ENCODE peak calls at places on chromosomes 2 and 18, in ten cellular contexts. One of them, this sample, is unnamed.

GRCh38 chr2:15582153-15582552 is 9.5 kb upstream of the DDX1 start:
- DNase-seq in esophagus squamous epithelium: no peak
- DNase-seq in HepG2: no peak
- DNase-seq in psoas muscle: no peak
- DNase-seq in fibroblast of pulmonary artery: no peak
- DNase-seq in fibroblast of villous mesenchyme: no peak
- DNase-seq in fibroblast of lung: no peak
- DNase-seq in astrocyte of the cerebellum: no peak
- DNase-seq in NB4: no peak
- DNase-seq in stomach: no peak
- DNase-seq in this sample: no peak

GRCh38 chr18:45805551-45805950 is 19.9 kb upstream of the SIGLEC15 start:
- DNase-seq in esophagus squamous epithelium: no peak
- DNase-seq in HepG2: no peak
- DNase-seq in psoas muscle: no peak
- DNase-seq in fibroblast of pulmonary artery: peak; percentile 53
- DNase-seq in fibroblast of villous mesenchyme: peak; percentile 45
- DNase-seq in fibroblast of lung: no peak
- DNase-seq in astrocyte of the cerebellum: no peak
- DNase-seq in NB4: no peak
- DNase-seq in stomach: no peak
- DNase-seq in this sample: peak; percentile 57

GRCh38 chr2:179932786-179933185 is 71.4 kb upstream of the ZNF385B start:
- DNase-seq in esophagus squamous epithelium: no peak
- DNase-seq in HepG2: no peak
- DNase-seq in psoas muscle: no peak
- DNase-seq in fibroblast of pulmonary artery: no peak
- DNase-seq in fibroblast of villous mesenchyme: no peak
- DNase-seq in fibroblast of lung: peak; percentile 27
- DNase-seq in astrocyte of the cerebellum: peak; percentile 8
- DNase-seq in NB4: no peak
- DNase-seq in stomach: no peak
- DNase-seq in this sample: no peak

GRCh38 chr2:101200714-101201113 is 49.5 kb upstream of the TBC1D8 start:
- DNase-seq in esophagus squamous epithelium: no peak
- DNase-seq in HepG2: no peak
- DNase-seq in psoas muscle: no peak
- DNase-seq in fibroblast of pulmonary artery: peak; percentile 28
- DNase-seq in fibroblast of villous mesenchyme: peak; percentile 36
- DNase-seq in fibroblast of lung: peak; percentile 67
- DNase-seq in astrocyte of the cerebellum: no peak
- DNase-seq in NB4: no peak
- DNase-seq in stomach: no peak
- DNase-seq in this sample: peak; percentile 89

GRCh38 chr2:119760876-119761275 is 1.2 kb downstream of the PTPN4 start:
- DNase-seq in esophagus squamous epithelium: no peak
- DNase-seq in HepG2: peak; percentile 22
- DNase-seq in psoas muscle: no peak
- DNase-seq in fibroblast of pulmonary artery: peak; percentile 53
- DNase-seq in fibroblast of villous mesenchyme: peak; percentile 53
- DNase-seq in fibroblast of lung: peak; percentile 42
- DNase-seq in astrocyte of the cerebellum: no peak
- DNase-seq in NB4: peak; percentile 45
- DNase-seq in stomach: no peak
- DNase-seq in this sample: peak; percentile 53

GRCh38 chr18:36349552-36349951 is 52.0 kb downstream of the FHOD3 start:
- DNase-seq in esophagus squamous epithelium: no peak
- DNase-seq in HepG2: no peak
- DNase-seq in psoas muscle: peak; percentile 64
- DNase-seq in fibroblast of pulmonary artery: no peak
- DNase-seq in fibroblast of villous mesenchyme: no peak
- DNase-seq in fibroblast of lung: no peak
- DNase-seq in astrocyte of the cerebellum: no peak
- DNase-seq in NB4: no peak
- DNase-seq in stomach: no peak
- DNase-seq in this sample: peak; percentile 45

GRCh38 chr2:149894760-149895159 is 307.2 kb upstream of the MMADHC start:
- DNase-seq in esophagus squamous epithelium: no peak
- DNase-seq in HepG2: no peak
- DNase-seq in psoas muscle: no peak
- DNase-seq in fibroblast of pulmonary artery: no peak
- DNase-seq in fibroblast of villous mesenchyme: peak; percentile 27
- DNase-seq in fibroblast of lung: peak; percentile 86
- DNase-seq in astrocyte of the cerebellum: no peak
- DNase-seq in NB4: peak; percentile 91
- DNase-seq in stomach: no peak
- DNase-seq in this sample: peak; percentile 83

GRCh38 chr2:66030553-66030952 is 404.4 kb upstream of the MEIS1 start:
- DNase-seq in esophagus squamous epithelium: no peak
- DNase-seq in HepG2: peak; percentile 18
- DNase-seq in psoas muscle: no peak
- DNase-seq in fibroblast of pulmonary artery: no peak
- DNase-seq in fibroblast of villous mesenchyme: peak; percentile 9
- DNase-seq in fibroblast of lung: no peak
- DNase-seq in astrocyte of the cerebellum: no peak
- DNase-seq in NB4: no peak
- DNase-seq in stomach: no peak
- DNase-seq in this sample: peak; percentile 29

GRCh38 chr2:83686863-83687262 is 772.2 kb downstream of the SUCLG1 start:
- DNase-seq in esophagus squamous epithelium: no peak
- DNase-seq in HepG2: no peak
- DNase-seq in psoas muscle: no peak
- DNase-seq in fibroblast of pulmonary artery: peak; percentile 52
- DNase-seq in fibroblast of villous mesenchyme: no peak
- DNase-seq in fibroblast of lung: no peak
- DNase-seq in astrocyte of the cerebellum: no peak
- DNase-seq in NB4: no peak
- DNase-seq in stomach: no peak
- DNase-seq in this sample: peak; percentile 64

GRCh38 chr18:11957636-11958035 is 23.7 kb upstream of the IMPA2 start:
- DNase-seq in esophagus squamous epithelium: no peak
- DNase-seq in HepG2: peak; percentile 84
- DNase-seq in psoas muscle: no peak
- DNase-seq in fibroblast of pulmonary artery: no peak
- DNase-seq in fibroblast of villous mesenchyme: no peak
- DNase-seq in fibroblast of lung: no peak
- DNase-seq in astrocyte of the cerebellum: no peak
- DNase-seq in NB4: no peak
- DNase-seq in stomach: no peak
- DNase-seq in this sample: no peak

GRCh38 chr2:7014201-7014640 is 97.0 kb downstream of the RNF144A start:
- DNase-seq in esophagus squamous epithelium: no peak
- DNase-seq in HepG2: peak; percentile 21
- DNase-seq in psoas muscle: no peak
- DNase-seq in fibroblast of pulmonary artery: peak; percentile 44
- DNase-seq in fibroblast of villous mesenchyme: peak; percentile 78
- DNase-seq in fibroblast of lung: peak; percentile 76
- DNase-seq in astrocyte of the cerebellum: peak; percentile 76
- DNase-seq in NB4: peak; percentile 70
- DNase-seq in stomach: no peak
- DNase-seq in this sample: no peak

GRCh38 chr2:230678451-230678850 is 34.2 kb upstream of the CAB39 start:
- DNase-seq in esophagus squamous epithelium: no peak
- DNase-seq in HepG2: no peak
- DNase-seq in psoas muscle: no peak
- DNase-seq in fibroblast of pulmonary artery: no peak
- DNase-seq in fibroblast of villous mesenchyme: no peak
- DNase-seq in fibroblast of lung: no peak
- DNase-seq in astrocyte of the cerebellum: no peak
- DNase-seq in NB4: peak; percentile 49
- DNase-seq in stomach: no peak
- DNase-seq in this sample: no peak

GRCh38 chr2:138470941-138471340 is 30.6 kb upstream of the SPOPL start:
- DNase-seq in esophagus squamous epithelium: no peak
- DNase-seq in HepG2: no peak
- DNase-seq in psoas muscle: no peak
- DNase-seq in fibroblast of pulmonary artery: no peak
- DNase-seq in fibroblast of villous mesenchyme: no peak
- DNase-seq in fibroblast of lung: no peak
- DNase-seq in astrocyte of the cerebellum: no peak
- DNase-seq in NB4: no peak
- DNase-seq in stomach: no peak
- DNase-seq in this sample: no peak

GRCh38 chr2:152759290-152760072 is 41.1 kb downstream of the ARL6IP6 start:
- DNase-seq in esophagus squamous epithelium: no peak
- DNase-seq in HepG2: no peak
- DNase-seq in psoas muscle: no peak
- DNase-seq in fibroblast of pulmonary artery: no peak
- DNase-seq in fibroblast of villous mesenchyme: no peak
- DNase-seq in fibroblast of lung: no peak
- DNase-seq in astrocyte of the cerebellum: no peak
- DNase-seq in NB4: no peak
- DNase-seq in stomach: no peak
- DNase-seq in this sample: no peak

GRCh38 chr2:152755029-152755428 is 36.6 kb downstream of the ARL6IP6 start:
- DNase-seq in esophagus squamous epithelium: no peak
- DNase-seq in HepG2: no peak
- DNase-seq in psoas muscle: no peak
- DNase-seq in fibroblast of pulmonary artery: peak; percentile 51
- DNase-seq in fibroblast of villous mesenchyme: peak; percentile 7
- DNase-seq in fibroblast of lung: no peak
- DNase-seq in astrocyte of the cerebellum: no peak
- DNase-seq in NB4: peak; percentile 11
- DNase-seq in stomach: no peak
- DNase-seq in this sample: peak; percentile 34
- TF ChIP-seq CTCF in esophagus squamous epithelium: peak; percentile 12
- TF ChIP-seq CTCF in HepG2: peak; percentile 54
- TF ChIP-seq CTCF in psoas muscle: no peak
- TF ChIP-seq CTCF in fibroblast of pulmonary artery: peak; percentile 54
- TF ChIP-seq CTCF in fibroblast of villous mesenchyme: peak; percentile 45
- TF ChIP-seq CTCF in fibroblast of lung: peak; percentile 32
- TF ChIP-seq CTCF in astrocyte of the cerebellum: peak; percentile 28
- TF ChIP-seq CTCF in NB4: peak; percentile 24
- TF ChIP-seq CTCF in stomach: no peak
- TF ChIP-seq CTCF in this sample: peak; percentile 57

DNA sequence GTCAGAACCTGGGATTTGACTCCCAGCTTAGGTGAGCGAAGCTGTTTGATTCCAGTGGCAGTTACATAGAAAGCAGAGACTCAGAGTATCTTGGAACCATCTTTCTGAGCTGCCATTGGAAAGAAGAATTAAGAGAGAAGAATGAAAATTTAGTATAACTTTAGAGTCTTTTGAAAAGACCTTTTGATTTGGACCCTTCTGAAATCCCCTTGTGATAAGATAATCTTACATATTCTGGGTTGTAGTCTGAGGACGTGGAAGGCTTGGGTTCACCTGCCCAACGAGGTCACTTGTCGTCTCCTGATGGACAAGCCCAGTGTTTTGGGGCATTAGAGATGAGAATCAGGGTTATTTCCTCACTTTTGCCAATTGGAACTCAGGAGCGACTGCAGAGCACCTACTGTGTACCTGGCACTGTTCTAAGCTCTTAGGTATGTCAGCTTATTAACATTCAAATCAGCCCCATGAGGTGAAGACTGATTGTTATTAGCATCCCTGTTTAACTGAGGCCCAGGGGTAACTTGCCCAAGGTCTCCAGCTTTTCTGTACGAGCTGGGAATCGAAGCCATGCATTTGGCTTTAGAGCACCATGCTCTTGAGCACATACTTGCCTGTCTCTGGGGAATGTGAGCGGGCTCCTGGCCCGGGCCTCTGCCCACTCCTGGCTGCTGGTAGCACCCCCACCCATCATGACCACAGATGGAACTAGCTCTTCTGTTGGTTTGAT is 2.9 kb downstream of the HK2 start:
- DNase-seq in esophagus squamous epithelium: no peak
- DNase-seq in HepG2: no peak
- DNase-seq in psoas muscle: no peak
- DNase-seq in fibroblast of pulmonary artery: no peak
- DNase-seq in fibroblast of villous mesenchyme: no peak
- DNase-seq in fibroblast of lung: no peak
- DNase-seq in astrocyte of the cerebellum: no peak
- DNase-seq in NB4: no peak
- DNase-seq in stomach: no peak
- DNase-seq in this sample: no peak
- H3K4me3 ChIP-seq in esophagus squamous epithelium: peak overlapping the region; percentile 65
- H3K4me3 ChIP-seq in HepG2: peak overlapping the region; percentile 99
- H3K4me3 ChIP-seq in psoas muscle: peak overlapping the region; percentile 75
- H3K4me3 ChIP-seq in fibroblast of pulmonary artery: peak overlapping the region; percentile 84
- H3K4me3 ChIP-seq in fibroblast of villous mesenchyme: peak overlapping the region; percentile 90
- H3K4me3 ChIP-seq in fibroblast of lung: no peak overlapping the region
- H3K4me3 ChIP-seq in astrocyte of the cerebellum: no peak overlapping the region
- H3K4me3 ChIP-seq in NB4: peak overlapping the region; percentile 87
- H3K4me3 ChIP-seq in stomach: peak overlapping the region; percentile 75
- H3K4me3 ChIP-seq in this sample: peak overlapping the region; percentile 82

GRCh38 chr18:75228967-75229366 is 18.4 kb downstream of the TSHZ1 start:
- DNase-seq in esophagus squamous epithelium: no peak
- DNase-seq in HepG2: no peak
- DNase-seq in psoas muscle: no peak
- DNase-seq in fibroblast of pulmonary artery: no peak
- DNase-seq in fibroblast of villous mesenchyme: no peak
- DNase-seq in fibroblast of lung: no peak
- DNase-seq in astrocyte of the cerebellum: no peak
- DNase-seq in NB4: no peak
- DNase-seq in stomach: no peak
- DNase-seq in this sample: no peak
- TF ChIP-seq CTCF in esophagus squamous epithelium: no peak
- TF ChIP-seq CTCF in HepG2: no peak
- TF ChIP-seq CTCF in psoas muscle: no peak
- TF ChIP-seq CTCF in fibroblast of pulmonary artery: no peak
- TF ChIP-seq CTCF in fibroblast of villous mesenchyme: no peak
- TF ChIP-seq CTCF in fibroblast of lung: no peak
- TF ChIP-seq CTCF in astrocyte of the cerebellum: no peak
- TF ChIP-seq CTCF in NB4: no peak
- TF ChIP-seq CTCF in stomach: no peak
- TF ChIP-seq CTCF in this sample: no peak

DNA sequence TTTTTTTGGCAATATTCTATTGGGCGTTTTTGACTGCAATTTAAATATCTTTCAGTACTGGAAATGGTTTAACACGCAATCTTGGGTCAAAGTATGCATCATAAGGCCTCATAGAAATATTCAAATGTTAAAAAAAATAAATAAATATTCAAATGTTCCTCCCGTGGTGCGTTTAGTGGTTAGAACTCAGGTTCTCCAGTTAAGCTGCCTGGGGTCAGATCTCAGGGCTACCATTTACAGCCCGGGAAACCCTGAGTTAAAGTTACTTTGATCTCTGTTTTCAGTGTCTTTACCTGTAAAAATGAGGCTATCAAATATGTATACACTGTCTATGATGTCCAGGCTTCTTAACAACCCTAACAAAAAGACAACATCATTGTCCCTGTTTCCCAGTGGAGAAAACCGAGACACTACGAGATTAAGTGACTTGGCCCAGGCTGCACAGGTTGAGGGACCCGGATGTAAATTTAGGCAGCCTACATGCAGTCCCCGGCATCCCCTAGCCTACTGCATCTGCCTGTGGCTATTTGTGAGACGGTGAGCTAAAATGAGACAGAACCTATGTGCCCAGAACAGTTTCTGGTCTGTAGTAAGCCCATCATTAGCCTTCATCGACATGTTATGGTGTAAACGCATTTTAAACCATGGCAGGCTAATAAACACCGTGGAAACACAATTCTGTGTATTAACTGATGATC is 1.7 kb downstream of the FHL2 start:
- DNase-seq in esophagus squamous epithelium: no peak
- DNase-seq in HepG2: no peak
- DNase-seq in psoas muscle: no peak
- DNase-seq in fibroblast of pulmonary artery: peak; percentile 49
- DNase-seq in fibroblast of villous mesenchyme: peak; percentile 49
- DNase-seq in fibroblast of lung: peak; percentile 56
- DNase-seq in astrocyte of the cerebellum: no peak
- DNase-seq in NB4: no peak
- DNase-seq in stomach: no peak
- DNase-seq in this sample: peak; percentile 49
- H3K4me3 ChIP-seq in esophagus squamous epithelium: peak overlapping the region; percentile 93
- H3K4me3 ChIP-seq in HepG2: peak overlapping the region; percentile 2
- H3K4me3 ChIP-seq in psoas muscle: peak overlapping the region; percentile 97
- H3K4me3 ChIP-seq in fibroblast of pulmonary artery: peak overlapping the region; percentile 96
- H3K4me3 ChIP-seq in fibroblast of villous mesenchyme: peak overlapping the region; percentile 100
- H3K4me3 ChIP-seq in fibroblast of lung: peak overlapping the region; percentile 73
- H3K4me3 ChIP-seq in astrocyte of the cerebellum: peak overlapping the region; percentile 99
- H3K4me3 ChIP-seq in NB4: no peak overlapping the region
- H3K4me3 ChIP-seq in stomach: peak overlapping the region; percentile 68
- H3K4me3 ChIP-seq in this sample: peak overlapping the region; percentile 95